ENCODE peak calls at places on chromosomes 3 and 15, in six cellular contexts. Y is H1, I is GM12891, T is K562, V is GM12878, Q is HepG2. B is an unnamed sample.

GRCh38 chr3:192911293-192911692 is 6.4 kb downstream of the MB21D2 start:
- DNase-seq in Y (no peak), I (no peak), T (no peak), V (no peak), Q (no peak), B (no peak)

GRCh38 chr15:51051776-51052175 is 42.9 kb downstream of the TNFAIP8L3 start:
- DNase-seq in Y (no peak), I (no peak), T (no peak), V (no peak), Q (no peak), B (no peak)

GRCh38 chr3:69200384-69201068 is 78.1 kb upstream of the LMOD3 start:
- DNase-seq in Y (no peak), I (no peak), T (peak), V (no peak), Q (peak), B (no peak)

GRCh38 chr3:24237971-24238767 is 256.5 kb downstream of the THRB start:
- DNase-seq in Y (peak), I (peak), T (peak), V (peak), Q (peak), B (peak)

GRCh38 chr15:81492303-81492702 is 118.3 kb upstream of the TMC3 start:
- DNase-seq in Y (no peak), I (no peak), T (no peak), V (no peak), Q (no peak), B (no peak)

GRCh38 chr15:90029024-90029423 is 27.9 kb downstream of the ZNF710 start:
- DNase-seq in Y (no peak), I (no peak), T (no peak), V (no peak), Q (peak), B (no peak)

GRCh38 chr3:70256566-70256965 is 55.9 kb downstream of the MDFIC2 start:
- DNase-seq in Y (no peak), I (no peak), T (no peak), V (no peak), Q (no peak), B (no peak)

GRCh38 chr3:55690161-55690560 is 203.1 kb upstream of the WNT5A start:
- DNase-seq in Y (no peak), I (no peak), T (no peak), V (no peak), Q (no peak), B (no peak)

GRCh38 chr3:151135548-151136337 is 50.3 kb downstream of the MED12L start:
- DNase-seq in Y (no peak), I (no peak), T (peak), V (no peak), Q (no peak), B (no peak)

GRCh38 chr3:131077904-131078303 is 51.2 kb downstream of the NEK11 start:
- DNase-seq in Y (no peak), I (no peak), T (no peak), V (no peak), Q (no peak), B (no peak)

DNA sequence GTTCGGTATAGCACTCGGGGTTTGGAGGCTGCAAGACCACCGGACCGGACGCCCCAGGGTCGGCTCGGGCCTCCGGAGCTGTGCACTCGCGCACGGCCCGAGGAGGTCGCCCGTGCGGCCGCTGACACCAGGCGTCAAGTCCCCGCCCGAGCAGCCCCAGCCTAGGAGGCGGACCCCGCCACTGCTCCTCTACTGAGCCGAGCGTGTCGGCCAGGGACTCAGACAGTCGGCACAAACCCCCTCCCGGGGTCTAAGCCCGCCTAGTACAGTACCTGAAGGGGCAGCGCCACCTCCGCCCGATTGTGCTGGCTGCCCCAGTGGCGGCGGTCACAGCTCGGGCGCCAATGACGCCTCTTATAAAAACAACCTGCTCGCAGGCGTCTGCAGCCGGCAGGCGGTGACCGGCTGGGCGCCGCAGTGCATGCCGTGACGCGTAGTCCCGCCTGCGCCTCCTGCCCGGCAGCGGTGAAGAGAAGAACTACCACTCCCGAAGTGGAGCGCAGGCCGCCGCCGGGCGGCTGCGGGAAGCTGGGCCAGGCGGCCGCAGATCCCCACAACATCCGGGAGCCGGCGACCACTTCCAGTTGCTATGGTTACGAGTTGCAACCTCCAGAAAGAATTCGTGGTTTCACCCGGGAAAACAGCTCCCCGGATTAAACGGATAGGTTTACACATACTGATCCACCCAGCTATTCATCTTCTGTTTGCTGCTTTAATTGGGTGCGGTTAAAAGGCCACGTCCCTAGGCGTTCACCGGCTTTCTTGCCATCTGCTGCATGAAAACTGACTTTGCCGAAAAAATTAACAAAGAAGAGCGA is at the start of the genes CCPG1 and PIERCE2:
- DNase-seq in Y (peak), I (peak), T (peak), V (peak), Q (peak), B (peak)
- TF ChIP-seq POLR2A in Y (peak), I (no peak), T (peak), V (peak), Q (peak), B (peak)

GRCh38 chr15:99426431-99427105 is 139.2 kb upstream of the MEF2A start:
- DNase-seq in Y (no peak), I (no peak), T (no peak), V (no peak), Q (no peak), B (no peak)

GRCh38 chr15:99425666-99426301 is 140.0 kb upstream of the MEF2A start:
- DNase-seq in Y (no peak), I (no peak), T (no peak), V (no peak), Q (no peak), B (no peak)

GRCh38 chr15:99423186-99424130 is 142.3 kb upstream of the MEF2A start:
- DNase-seq in Y (no peak), I (no peak), T (no peak), V (no peak), Q (no peak), B (no peak)

GRCh38 chr15:99424131-99424571 is 141.6 kb upstream of the MEF2A start:
- DNase-seq in Y (no peak), I (no peak), T (no peak), V (no peak), Q (no peak), B (no peak)

DNA sequence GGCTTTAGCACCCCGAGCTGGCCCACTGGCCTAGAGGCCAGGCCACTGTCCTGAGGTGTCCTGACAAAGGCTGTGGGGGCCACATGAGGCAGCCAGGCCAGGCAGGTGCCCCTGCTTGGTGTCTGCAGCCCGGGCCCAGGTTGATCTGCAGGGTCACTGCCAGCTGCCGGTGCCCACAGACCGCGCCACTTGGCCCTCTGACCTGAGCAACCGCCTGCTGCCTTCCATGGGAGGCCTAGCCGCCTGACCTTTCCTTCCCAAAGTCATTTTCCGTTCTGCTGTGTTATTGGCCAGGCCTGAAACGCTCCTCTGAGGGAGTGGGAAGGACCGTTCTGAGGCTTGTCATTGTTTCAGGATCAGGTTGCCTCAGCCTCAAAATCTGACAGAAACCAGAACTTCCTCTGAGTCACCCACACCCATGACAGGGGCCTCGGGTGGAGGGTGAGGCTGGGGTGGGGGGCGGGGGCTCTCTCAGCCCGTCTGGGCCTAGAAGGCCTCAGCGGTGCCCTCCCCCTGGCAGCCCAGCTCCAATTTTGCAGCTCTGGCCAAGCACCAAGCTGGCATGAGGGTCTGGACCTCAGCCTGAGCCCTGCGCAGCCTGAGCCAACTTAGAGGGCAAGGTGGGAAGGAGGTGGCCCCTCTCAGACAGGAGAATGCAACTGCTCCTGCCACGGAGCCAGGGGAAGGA is 140.7 kb upstream of the MEF2A start:
- DNase-seq in Y (no peak), I (peak), T (no peak), V (no peak), Q (peak), B (peak)
- TF ChIP-seq TAF1 in Y (no peak), I (no peak), T (no peak), V (no peak), Q (no peak), B (no peak)

DNA sequence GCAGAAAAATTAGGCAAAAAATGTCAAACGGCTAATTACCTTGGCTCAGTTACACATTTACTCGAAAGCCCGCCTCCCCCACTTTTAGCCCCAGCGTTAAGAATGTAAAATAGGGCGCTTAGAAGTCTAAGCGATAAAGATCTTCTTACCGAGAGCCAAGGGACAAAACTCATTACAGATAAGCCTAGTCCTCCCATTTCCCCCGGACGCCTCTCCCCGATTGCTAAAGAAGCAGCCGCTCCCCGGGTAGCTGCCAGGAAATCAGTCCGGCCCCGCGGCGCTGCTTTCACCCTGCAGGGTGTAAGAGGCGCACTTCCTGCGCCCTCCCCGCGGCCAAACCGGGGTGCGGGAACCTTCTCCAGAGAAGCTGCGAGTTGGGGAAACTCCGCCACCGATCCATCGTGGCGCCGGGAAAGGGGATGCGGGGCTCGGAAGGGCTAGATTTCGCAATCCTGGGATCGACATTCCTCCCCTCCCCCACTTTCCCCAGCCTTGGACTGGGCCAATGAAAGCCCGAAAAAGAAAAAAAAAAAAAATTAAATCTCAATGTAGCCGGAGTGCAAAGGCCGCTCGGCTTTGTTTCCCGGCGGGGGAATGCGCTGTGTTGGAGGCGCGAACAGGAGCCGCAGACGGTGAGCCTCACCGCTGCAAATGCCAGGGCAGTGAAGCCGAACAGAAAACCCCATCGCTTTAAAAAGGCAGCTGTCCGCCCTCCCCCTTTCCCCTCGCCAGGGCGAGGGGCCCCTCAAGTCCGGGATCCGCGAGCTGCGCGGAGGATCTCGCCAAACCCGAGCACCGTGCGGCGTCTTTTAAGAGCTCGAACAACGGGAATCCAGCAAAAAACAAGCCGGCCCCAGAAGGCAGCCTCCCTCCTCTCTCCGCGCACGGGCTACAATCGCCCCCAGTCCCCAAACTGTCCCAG is 658 bp upstream of the PTPRG start:
- DNase-seq in Y (peak), I (peak), T (no peak), V (no peak), Q (peak), B (peak)
- TF ChIP-seq POLR2A in Y (no peak), I (no peak), T (no peak), V (no peak), Q (peak), B (peak)

GRCh38 chr3:187264946-187265345 is 26.6 kb downstream of the MASP1 start:
- DNase-seq in Y (no peak), I (no peak), T (no peak), V (no peak), Q (no peak), B (no peak)

GRCh38 chr3:187263270-187263669 is 28.3 kb downstream of the MASP1 start:
- DNase-seq in Y (no peak), I (no peak), T (no peak), V (no peak), Q (no peak), B (no peak)

GRCh38 chr3:187262360-187262759 is 29.2 kb downstream of the MASP1 start:
- DNase-seq in Y (no peak), I (no peak), T (no peak), V (no peak), Q (no peak), B (no peak)

GRCh38 chr3:187265461-187265955 is 26.0 kb downstream of the MASP1 start:
- DNase-seq in Y (no peak), I (no peak), T (no peak), V (no peak), Q (no peak), B (no peak)

GRCh38 chr3:187264051-187264450 is 27.5 kb downstream of the MASP1 start:
- DNase-seq in Y (no peak), I (no peak), T (no peak), V (no peak), Q (peak), B (no peak)
- TF ChIP-seq TAF1 in Y (no peak), I (no peak), T (no peak), V (no peak), Q (no peak), B (no peak)